ENCODE peak calls at places on chromosomes 13 and 19, in seven cellular contexts. P, K, B, T, G, A and X are unnamed samples.

GRCh38 chr13:103730407-103730806 is 664.2 kb upstream of the SLC10A2 start:
- DNase-seq in B (no peak), P (no peak), T (no peak), K (no peak), G (no peak), A (no peak), X (peak; percentile 50)

GRCh38 chr13:109788372-109789195 is 2.2 kb upstream of the IRS2 start:
- DNase-seq in T (no peak), K (no peak), B (no peak), G (no peak), A (no peak), P (no peak), X (no peak)

GRCh38 chr13:49560270-49561063 is 24.9 kb downstream of the RCBTB1 start:
- DNase-seq in K (peak; percentile 88), A (no peak), B (no peak), G (no peak), P (no peak), T (no peak), X (peak; percentile 64)

GRCh38 chr13:43006893-43007631 is 15.0 kb upstream of the EPSTI1 start:
- DNase-seq in P (peak; percentile 55), K (peak; percentile 14), T (no peak), B (no peak), A (no peak), G (no peak), X (no peak)

GRCh38 chr13:43364210-43365041 is 341.0 kb downstream of the DNAJC15 start:
- DNase-seq in P (peak; percentile 45), B (no peak), T (no peak), K (peak; percentile 90), A (no peak), G (no peak), X (no peak)

GRCh38 chr19:45448887-45449299 is 18.9 kb upstream of the FOSB start:
- DNase-seq in G (no peak), P (no peak), A (no peak), K (no peak), B (peak; percentile 9), T (no peak), X (no peak)

GRCh38 chr13:29922281-29922821 is 71.9 kb upstream of the UBL3 start:
- DNase-seq in P (peak; percentile 47), K (no peak), B (no peak), G (no peak), T (no peak), A (no peak), X (no peak)

GRCh38 chr19:32018014-32018413 is 327.4 kb upstream of the ZNF507 start:
- DNase-seq in P (peak; percentile 8), G (no peak), T (no peak), A (no peak), K (no peak), B (no peak), X (no peak)

GRCh38 chr13:72463561-72463960 is 263.9 kb downstream of the MZT1 start:
- DNase-seq in T (no peak), P (peak; percentile 33), G (no peak), K (peak; percentile 12), B (no peak), A (no peak), X (no peak)

GRCh38 chr19:5572556-5573286 is 5.0 kb upstream of the TINCR start:
- DNase-seq in P (no peak), B (no peak), K (peak; percentile 69), T (no peak), G (no peak), A (no peak), X (no peak)

GRCh38 chr13:35702316-35702715 is 225.8 kb upstream of the MAB21L1 start:
- DNase-seq in P (no peak), B (no peak), A (no peak), K (no peak), G (no peak), T (no peak), X (no peak)

GRCh38 chr19:56821209-56821608 is 19.3 kb downstream of the PEG3 start:
- DNase-seq in P (no peak), G (no peak), T (no peak), B (no peak), K (no peak), A (no peak), X (no peak)

GRCh38 chr19:18408053-18408476 is 10.6 kb upstream of the LRRC25 start:
- DNase-seq in K (peak; percentile 68), T (no peak), P (no peak), B (no peak), A (peak; percentile 65), G (no peak), X (no peak)

GRCh38 chr13:25943666-25944065 is 108.2 kb downstream of the SHISA2 start:
- DNase-seq in B (no peak), T (no peak), P (peak; percentile 43), K (peak; percentile 24), G (no peak), A (no peak), X (no peak)

GRCh38 chr13:26941345-26942174 is 181.0 kb upstream of the GPR12 start:
- DNase-seq in P (peak; percentile 34), G (no peak), T (no peak), K (no peak), B (no peak), A (no peak), X (no peak)

GRCh38 chr13:94703721-94704314 is 8.5 kb downstream of the SOX21 start:
- DNase-seq in A (no peak), B (no peak), P (no peak), G (no peak), K (peak; percentile 88), T (no peak), X (no peak)

GRCh38 chr13:99819962-99820361 is 151.6 kb downstream of the ZIC5 start:
- DNase-seq in B (no peak), K (no peak), P (no peak), T (no peak), G (no peak), A (no peak), X (no peak)

GRCh38 chr13:19910336-19911072 is 47.1 kb upstream of the ZMYM5 start:
- DNase-seq in K (no peak), T (no peak), G (no peak), B (no peak), A (no peak), P (no peak), X (peak; percentile 6)

GRCh38 chr19:29667941-29668340 is 2.7 kb downstream of the PLEKHF1 start:
- DNase-seq in A (peak; percentile 81), T (no peak), P (no peak), G (peak; percentile 14), B (peak; percentile 70), K (peak; percentile 18), X (no peak)

GRCh38 chr13:71879129-71879535 is 12.1 kb upstream of the DACH1 start:
- DNase-seq in B (no peak), A (no peak), P (no peak), K (peak; percentile 86), G (peak; percentile 83), T (no peak), X (no peak)

GRCh38 chr19:29299416-29300380 is 86.7 kb upstream of the UQCRFS1 start:
- DNase-seq in T (no peak), A (no peak), K (no peak), G (no peak), B (no peak), P (no peak), X (no peak)

GRCh38 chr13:87677334-87678234 is 6.4 kb downstream of the SLITRK5 start:
- DNase-seq in B (no peak), P (no peak), G (peak; percentile 45), T (no peak), A (peak; percentile 71), K (no peak), X (no peak)

GRCh38 chr19:54696117-54696548 is 28.1 kb upstream of the KIR3DL3 start:
- DNase-seq in P (no peak), G (no peak), T (no peak), K (no peak), B (no peak), A (no peak), X (no peak)

GRCh38 chr19:3682741-3683404 is 17.4 kb downstream of the PIP5K1C start:
- DNase-seq in A (no peak), G (no peak), T (no peak), B (no peak), P (peak; percentile 54), K (peak; percentile 15), X (no peak)

GRCh38 chr13:65825039-65825438 is 1405.1 kb downstream of the PCDH9 start:
- DNase-seq in T (no peak), K (no peak), G (no peak), P (no peak), A (no peak), B (no peak), X (no peak)

GRCh38 chr19:719081-719512 is 10.4 kb downstream of the PALM start:
- DNase-seq in K (no peak), B (no peak), T (no peak), P (no peak), G (no peak), A (no peak), X (no peak)

GRCh38 chr13:100262404-100262803 is 173.5 kb downstream of the PCCA start:
- DNase-seq in T (no peak), K (no peak), B (no peak), P (no peak), A (no peak), G (no peak), X (no peak)

GRCh38 chr19:58009666-58010301 is 7.2 kb upstream of the ZNF606 start:
- DNase-seq in P (peak; percentile 56), B (peak; percentile 18), G (peak; percentile 82), T (peak; percentile 79), A (peak; percentile 73), K (peak; percentile 95), X (peak; percentile 75)

GRCh38 chr13:28434934-28435333 is 60.0 kb downstream of the FLT1 start:
- DNase-seq in P (no peak), K (no peak), B (no peak), G (no peak), A (no peak), T (no peak), X (no peak)

GRCh38 chr13:113928701-113929627 is 44.9 kb downstream of the C13orf46 start:
- DNase-seq in A (no peak), B (no peak), P (peak; percentile 79), G (no peak), T (peak; percentile 26), K (no peak), X (peak; percentile 54)

GRCh38 chr13:113053376-113053775 is 52.2 kb upstream of the F7 start:
- DNase-seq in T (no peak), A (no peak), G (no peak), B (no peak), K (no peak), P (no peak), X (no peak)